ENCODE peak calls at places on chromosomes 11 and 22, in five cellular contexts. One of them, this sample, is unnamed.

GRCh38 chr11:15884792-15885540 is 471.4 kb downstream of the SOX6 start:
- DNase-seq in uterus: no peak
- DNase-seq in CD4-positive, alpha-beta memory T cell: no peak
- DNase-seq in aorta: no peak
- DNase-seq in GM23248: no peak
- DNase-seq in this sample: no peak

GRCh38 chr11:2768471-2769408 is 68.9 kb upstream of the KCNQ1OT1 start:
- DNase-seq in uterus: no peak
- DNase-seq in CD4-positive, alpha-beta memory T cell: no peak
- DNase-seq in aorta: peak
- DNase-seq in GM23248: peak
- DNase-seq in this sample: no peak

GRCh38 chr11:120717623-120718022 is 206.1 kb downstream of the GRIK4 start:
- DNase-seq in uterus: no peak
- DNase-seq in CD4-positive, alpha-beta memory T cell: no peak
- DNase-seq in aorta: no peak
- DNase-seq in GM23248: no peak
- DNase-seq in this sample: no peak

GRCh38 chr11:125272822-125273221 is 108.3 kb downstream of the PKNOX2 start:
- DNase-seq in uterus: no peak
- DNase-seq in CD4-positive, alpha-beta memory T cell: no peak
- DNase-seq in aorta: no peak
- DNase-seq in GM23248: no peak
- DNase-seq in this sample: no peak

GRCh38 chr11:111925953-111926352 is 7.2 kb downstream of the C11orf52 start:
- DNase-seq in uterus: peak
- DNase-seq in CD4-positive, alpha-beta memory T cell: no peak
- DNase-seq in aorta: no peak
- DNase-seq in GM23248: no peak
- DNase-seq in this sample: no peak

GRCh38 chr11:90556612-90557011 is 333.8 kb upstream of the CHORDC1 start:
- DNase-seq in uterus: no peak
- DNase-seq in CD4-positive, alpha-beta memory T cell: no peak
- DNase-seq in aorta: no peak
- DNase-seq in GM23248: no peak
- DNase-seq in this sample: no peak

GRCh38 chr11:74084796-74085541 is 76.1 kb upstream of the UCP3 start:
- DNase-seq in uterus: no peak
- DNase-seq in CD4-positive, alpha-beta memory T cell: no peak
- DNase-seq in aorta: no peak
- DNase-seq in GM23248: peak
- DNase-seq in this sample: no peak

GRCh38 chr11:126465573-126466287 is 110.2 kb downstream of the ST3GAL4 start:
- DNase-seq in uterus: no peak
- DNase-seq in CD4-positive, alpha-beta memory T cell: no peak
- DNase-seq in aorta: no peak
- DNase-seq in GM23248: peak
- DNase-seq in this sample: no peak

GRCh38 chr11:68569357-68569756 is 108.8 kb downstream of the PPP6R3 start:
- DNase-seq in uterus: no peak
- DNase-seq in CD4-positive, alpha-beta memory T cell: no peak
- DNase-seq in aorta: no peak
- DNase-seq in GM23248: no peak
- DNase-seq in this sample: no peak

GRCh38 chr11:12775955-12776354 is 101.7 kb downstream of the TEAD1 start:
- DNase-seq in uterus: no peak
- DNase-seq in CD4-positive, alpha-beta memory T cell: no peak
- DNase-seq in aorta: no peak
- DNase-seq in GM23248: no peak
- DNase-seq in this sample: no peak

GRCh38 chr11:115409691-115410220 is 94.5 kb downstream of the CADM1 start:
- DNase-seq in uterus: no peak
- DNase-seq in CD4-positive, alpha-beta memory T cell: no peak
- DNase-seq in aorta: no peak
- DNase-seq in GM23248: no peak
- DNase-seq in this sample: no peak

GRCh38 chr11:12167098-12167999 is 57.0 kb downstream of the MICAL2 start:
- DNase-seq in uterus: no peak
- DNase-seq in CD4-positive, alpha-beta memory T cell: no peak
- DNase-seq in aorta: no peak
- DNase-seq in GM23248: peak
- DNase-seq in this sample: no peak

GRCh38 chr11:80702264-80702663 is 1261.4 kb upstream of the TENM4 start:
- DNase-seq in uterus: no peak
- DNase-seq in CD4-positive, alpha-beta memory T cell: no peak
- DNase-seq in aorta: no peak
- DNase-seq in GM23248: no peak
- DNase-seq in this sample: no peak

GRCh38 chr11:80700386-80700785 is 1259.6 kb upstream of the TENM4 start:
- DNase-seq in uterus: no peak
- DNase-seq in CD4-positive, alpha-beta memory T cell: no peak
- DNase-seq in aorta: no peak
- DNase-seq in GM23248: no peak
- DNase-seq in this sample: no peak

GRCh38 chr11:80694385-80694784 is 1253.6 kb upstream of the TENM4 start:
- DNase-seq in uterus: no peak
- DNase-seq in CD4-positive, alpha-beta memory T cell: no peak
- DNase-seq in aorta: no peak
- DNase-seq in GM23248: no peak
- DNase-seq in this sample: no peak

DNA sequence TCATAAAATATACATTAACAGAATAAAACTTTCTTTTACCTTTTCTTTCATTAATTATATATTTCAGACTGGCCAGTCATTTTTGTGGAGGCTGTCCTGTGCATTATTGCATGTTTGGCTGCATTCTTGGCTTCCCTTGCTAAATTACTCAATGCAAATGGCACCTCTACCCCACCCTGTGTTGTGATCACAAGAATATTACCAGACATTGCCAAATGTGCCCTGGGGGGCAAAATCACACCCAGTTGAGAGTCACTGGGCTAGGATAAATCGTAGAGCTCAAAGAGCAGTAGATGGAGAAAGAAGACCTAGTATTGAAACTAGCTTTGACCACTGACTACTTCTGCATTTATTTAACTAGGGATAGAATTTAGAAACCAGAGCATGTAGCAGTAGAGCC is 1257.8 kb upstream of the TENM4 start:
- DNase-seq in uterus: no peak
- DNase-seq in CD4-positive, alpha-beta memory T cell: no peak
- DNase-seq in aorta: no peak
- DNase-seq in GM23248: no peak
- DNase-seq in this sample: no peak
- H3K27ac ChIP-seq in uterus: no peak
- H3K27ac ChIP-seq in CD4-positive, alpha-beta memory T cell: no peak
- H3K27ac ChIP-seq in aorta: no peak
- H3K27ac ChIP-seq in GM23248: no peak
- H3K27ac ChIP-seq in this sample: no peak

GRCh38 chr11:17989306-17989705 is 23.5 kb downstream of the SERGEF start:
- DNase-seq in uterus: no peak
- DNase-seq in CD4-positive, alpha-beta memory T cell: no peak
- DNase-seq in aorta: no peak
- DNase-seq in GM23248: no peak
- DNase-seq in this sample: no peak
- H3K27ac ChIP-seq in uterus: no peak
- H3K27ac ChIP-seq in CD4-positive, alpha-beta memory T cell: no peak
- H3K27ac ChIP-seq in aorta: no peak
- H3K27ac ChIP-seq in GM23248: no peak
- H3K27ac ChIP-seq in this sample: no peak

GRCh38 chr11:36073411-36074203 is 129.7 kb downstream of the LDLRAD3 start:
- DNase-seq in uterus: no peak
- DNase-seq in CD4-positive, alpha-beta memory T cell: no peak
- DNase-seq in aorta: no peak
- DNase-seq in GM23248: peak
- DNase-seq in this sample: peak
- H3K27ac ChIP-seq in uterus: no peak
- H3K27ac ChIP-seq in CD4-positive, alpha-beta memory T cell: no peak
- H3K27ac ChIP-seq in aorta: no peak
- H3K27ac ChIP-seq in GM23248: no peak
- H3K27ac ChIP-seq in this sample: peak

GRCh38 chr11:66904561-66904960 is 47.7 kb downstream of the LRFN4 start:
- DNase-seq in uterus: no peak
- DNase-seq in CD4-positive, alpha-beta memory T cell: no peak
- DNase-seq in aorta: no peak
- DNase-seq in GM23248: no peak
- DNase-seq in this sample: no peak
- H3K27ac ChIP-seq in uterus: no peak
- H3K27ac ChIP-seq in CD4-positive, alpha-beta memory T cell: no peak
- H3K27ac ChIP-seq in aorta: no peak
- H3K27ac ChIP-seq in GM23248: no peak
- H3K27ac ChIP-seq in this sample: no peak

GRCh38 chr11:118305726-118306125 is 1.2 kb downstream of the CD3E start:
- DNase-seq in uterus: no peak
- DNase-seq in CD4-positive, alpha-beta memory T cell: peak
- DNase-seq in aorta: no peak
- DNase-seq in GM23248: no peak
- DNase-seq in this sample: no peak
- H3K27ac ChIP-seq in uterus: no peak
- H3K27ac ChIP-seq in CD4-positive, alpha-beta memory T cell: peak
- H3K27ac ChIP-seq in aorta: no peak
- H3K27ac ChIP-seq in GM23248: no peak
- H3K27ac ChIP-seq in this sample: no peak

DNA sequence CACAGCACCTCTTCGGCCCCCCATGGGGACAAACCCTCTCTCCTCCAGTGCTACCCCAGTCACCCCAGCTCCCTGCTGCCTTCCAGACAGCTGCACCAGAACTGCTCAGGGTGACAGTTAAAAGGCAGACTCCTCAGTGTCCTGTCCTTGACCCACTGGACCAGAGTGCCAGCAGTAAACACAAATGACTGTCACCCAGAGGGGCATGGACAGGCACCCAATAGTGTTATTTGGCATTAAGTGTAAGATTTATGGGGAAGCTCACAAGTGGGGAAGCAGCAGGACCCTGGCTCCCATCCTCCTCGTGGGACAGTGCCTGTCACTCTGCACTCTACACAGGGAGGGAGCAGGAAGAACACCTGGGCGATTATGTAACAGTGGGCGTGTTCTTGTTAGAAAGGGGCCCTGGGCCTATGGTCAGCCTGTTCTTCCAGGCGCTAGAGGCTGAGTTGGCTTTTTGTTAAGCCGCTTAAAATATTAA is 5.0 kb downstream of the RPS19BP1 start:
- DNase-seq in uterus: no peak
- DNase-seq in CD4-positive, alpha-beta memory T cell: no peak
- DNase-seq in aorta: no peak
- DNase-seq in GM23248: no peak
- DNase-seq in this sample: no peak
- H3K27ac ChIP-seq in uterus: peak
- H3K27ac ChIP-seq in CD4-positive, alpha-beta memory T cell: peak
- H3K27ac ChIP-seq in aorta: no peak
- H3K27ac ChIP-seq in GM23248: no peak
- H3K27ac ChIP-seq in this sample: no peak

DNA sequence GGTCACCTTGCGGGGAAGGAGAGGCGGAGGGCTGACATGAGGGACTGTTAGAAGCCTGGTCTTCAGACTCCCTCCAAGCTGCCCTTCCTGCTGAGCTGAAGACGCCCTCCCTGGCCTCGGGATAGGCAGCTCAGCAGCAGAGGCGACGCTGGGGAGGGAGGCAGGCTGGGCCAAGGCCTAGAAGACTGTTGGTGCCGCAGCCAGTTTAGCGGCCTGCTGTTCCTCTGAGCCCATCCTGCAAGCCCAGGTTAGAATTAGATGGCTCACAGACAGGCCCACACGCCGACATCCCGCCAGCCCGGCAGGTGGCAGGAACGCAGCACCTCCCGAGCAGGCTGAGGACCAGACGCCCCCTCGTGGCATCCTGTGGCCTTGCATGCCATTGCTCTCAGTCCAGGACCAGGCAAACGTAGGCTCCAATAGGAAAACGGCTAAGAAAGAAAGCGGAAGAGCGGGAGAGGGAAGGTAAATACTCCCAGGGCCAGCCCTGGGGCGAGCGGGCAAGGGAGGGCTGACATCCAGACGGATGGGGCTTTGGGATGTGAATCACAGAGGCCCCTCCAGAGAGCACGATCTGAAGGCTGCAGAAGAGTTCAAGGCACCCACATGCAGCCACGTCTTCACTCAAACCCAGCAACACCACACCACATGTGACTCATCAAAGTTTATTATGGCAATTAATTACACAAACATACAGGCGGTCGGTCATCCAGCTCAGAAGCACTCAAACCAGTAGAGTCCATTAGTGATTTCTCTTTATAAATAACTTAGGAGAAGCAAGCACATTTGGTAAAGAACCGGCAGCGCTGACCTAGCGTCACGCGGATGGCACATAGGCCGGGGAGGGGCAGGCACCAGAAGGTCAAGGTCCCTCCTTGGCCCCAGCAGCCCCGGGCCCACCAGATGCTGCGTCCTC is 27.6 kb downstream of the CD5 start:
- DNase-seq in uterus: peak
- DNase-seq in CD4-positive, alpha-beta memory T cell: peak
- DNase-seq in aorta: peak
- DNase-seq in GM23248: peak
- DNase-seq in this sample: no peak
- H3K27ac ChIP-seq in uterus: peak
- H3K27ac ChIP-seq in CD4-positive, alpha-beta memory T cell: peak
- H3K27ac ChIP-seq in aorta: no peak
- H3K27ac ChIP-seq in GM23248: peak
- H3K27ac ChIP-seq in this sample: peak

GRCh38 chr22:45224988-45225731 is 15.5 kb downstream of the KIAA0930 start:
- DNase-seq in uterus: no peak
- DNase-seq in CD4-positive, alpha-beta memory T cell: no peak
- DNase-seq in aorta: peak
- DNase-seq in GM23248: no peak
- DNase-seq in this sample: peak
- H3K27ac ChIP-seq in uterus: no peak
- H3K27ac ChIP-seq in CD4-positive, alpha-beta memory T cell: no peak
- H3K27ac ChIP-seq in aorta: no peak
- H3K27ac ChIP-seq in GM23248: no peak
- H3K27ac ChIP-seq in this sample: peak

DNA sequence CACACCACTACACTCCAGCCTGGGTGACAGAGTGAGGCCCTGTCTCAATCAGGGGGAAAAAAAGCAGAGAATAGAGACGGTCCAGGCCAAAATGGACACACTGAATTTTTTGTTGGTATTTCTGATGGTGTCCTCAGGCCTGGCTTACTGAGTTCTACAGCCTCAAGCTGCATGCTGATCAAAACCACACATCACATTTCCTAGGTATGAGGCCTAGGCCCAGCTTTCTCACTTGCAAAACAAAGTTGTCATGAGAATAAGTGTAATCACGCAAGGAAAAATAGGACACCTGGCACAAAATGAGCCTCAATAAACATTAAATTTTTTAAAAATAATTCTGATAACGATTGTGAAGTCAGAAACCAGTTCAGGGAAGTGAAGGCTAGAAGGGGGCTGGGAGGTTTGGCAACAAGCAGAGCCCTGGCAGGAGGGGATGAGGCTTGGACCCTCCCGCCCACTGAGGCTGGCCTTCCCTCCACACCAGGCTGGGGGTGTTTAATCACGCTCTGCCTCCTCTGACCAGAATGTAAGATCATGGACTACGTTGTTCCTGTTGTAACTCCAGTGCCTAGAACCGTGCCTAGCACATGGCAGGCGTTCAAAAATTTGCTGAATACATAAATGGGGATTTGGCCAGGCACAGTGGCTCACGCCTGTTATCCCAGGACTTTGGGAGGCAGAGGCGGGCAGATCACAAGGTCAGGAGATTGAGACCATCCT is 18.1 kb downstream of the PACSIN2 start:
- DNase-seq in uterus: no peak
- DNase-seq in CD4-positive, alpha-beta memory T cell: no peak
- DNase-seq in aorta: peak
- DNase-seq in GM23248: peak
- DNase-seq in this sample: no peak
- H3K27ac ChIP-seq in uterus: peak
- H3K27ac ChIP-seq in CD4-positive, alpha-beta memory T cell: no peak
- H3K27ac ChIP-seq in aorta: peak
- H3K27ac ChIP-seq in GM23248: peak
- H3K27ac ChIP-seq in this sample: no peak

This sample was measured in caudate nucleus.